ENCODE peak calls at places on chromosomes 7 and 10, in seven cellular contexts. One of them, this sample, is unnamed.

GRCh38 chr7:140672382-140673062 is at the start of gene ADCK2:
- DNase-seq in GM19239: peak
- DNase-seq in upper lobe of right lung: peak
- DNase-seq in BJ: no peak
- DNase-seq in IMR-90: no peak
- DNase-seq in NCI-H2081 treated with DMSO at 0.1 percent for 48 hours: no peak
- DNase-seq in NCI-H1105 treated with DMSO at 0.1 percent for 48 hours: peak
- DNase-seq in this sample: no peak

GRCh38 chr10:59512951-59513350 is 150.6 kb upstream of the FAM13C start:
- DNase-seq in NCI-H1105 treated with DMSO at 0.1 percent for 48 hours: no peak
- DNase-seq in NCI-H2081 treated with DMSO at 0.1 percent for 48 hours: no peak
- DNase-seq in BJ: no peak
- DNase-seq in upper lobe of right lung: no peak
- DNase-seq in GM19239: no peak
- DNase-seq in IMR-90: no peak
- DNase-seq in this sample: no peak

GRCh38 chr7:50151661-50152060 is 58.6 kb upstream of the ZPBP start:
- DNase-seq in NCI-H2081 treated with DMSO at 0.1 percent for 48 hours: no peak
- DNase-seq in GM19239: no peak
- DNase-seq in IMR-90: no peak
- DNase-seq in BJ: no peak
- DNase-seq in NCI-H1105 treated with DMSO at 0.1 percent for 48 hours: no peak
- DNase-seq in upper lobe of right lung: no peak
- DNase-seq in this sample: no peak

GRCh38 chr10:42551582-42552187 is 86.7 kb downstream of the ZNF33B start:
- DNase-seq in NCI-H1105 treated with DMSO at 0.1 percent for 48 hours: no peak
- DNase-seq in IMR-90: no peak
- DNase-seq in BJ: no peak
- DNase-seq in GM19239: no peak
- DNase-seq in NCI-H2081 treated with DMSO at 0.1 percent for 48 hours: no peak
- DNase-seq in upper lobe of right lung: no peak
- DNase-seq in this sample: no peak

GRCh38 chr10:86657011-86657395 is 2.7 kb downstream of the OPN4 start:
- DNase-seq in upper lobe of right lung: peak
- DNase-seq in GM19239: no peak
- DNase-seq in NCI-H2081 treated with DMSO at 0.1 percent for 48 hours: no peak
- DNase-seq in IMR-90: no peak
- DNase-seq in BJ: no peak
- DNase-seq in NCI-H1105 treated with DMSO at 0.1 percent for 48 hours: no peak
- DNase-seq in this sample: no peak

GRCh38 chr10:77393821-77394501 is 243.6 kb downstream of the KCNMA1 start:
- DNase-seq in upper lobe of right lung: no peak
- DNase-seq in IMR-90: no peak
- DNase-seq in NCI-H1105 treated with DMSO at 0.1 percent for 48 hours: no peak
- DNase-seq in NCI-H2081 treated with DMSO at 0.1 percent for 48 hours: no peak
- DNase-seq in BJ: no peak
- DNase-seq in GM19239: no peak
- DNase-seq in this sample: no peak

GRCh38 chr7:17307558-17307957 is 9.1 kb downstream of the AHR start:
- DNase-seq in GM19239: no peak
- DNase-seq in upper lobe of right lung: no peak
- DNase-seq in NCI-H2081 treated with DMSO at 0.1 percent for 48 hours: no peak
- DNase-seq in NCI-H1105 treated with DMSO at 0.1 percent for 48 hours: no peak
- DNase-seq in BJ: no peak
- DNase-seq in IMR-90: peak
- DNase-seq in this sample: no peak

GRCh38 chr10:103145860-103146466 is 47.1 kb downstream of the NT5C2 start:
- DNase-seq in BJ: peak
- DNase-seq in NCI-H2081 treated with DMSO at 0.1 percent for 48 hours: no peak
- DNase-seq in GM19239: no peak
- DNase-seq in NCI-H1105 treated with DMSO at 0.1 percent for 48 hours: peak
- DNase-seq in upper lobe of right lung: no peak
- DNase-seq in IMR-90: peak
- DNase-seq in this sample: no peak

GRCh38 chr7:46321556-46322205 is 400.6 kb upstream of the IGFBP3 start:
- DNase-seq in GM19239: no peak
- DNase-seq in IMR-90: peak
- DNase-seq in BJ: no peak
- DNase-seq in upper lobe of right lung: no peak
- DNase-seq in NCI-H2081 treated with DMSO at 0.1 percent for 48 hours: no peak
- DNase-seq in NCI-H1105 treated with DMSO at 0.1 percent for 48 hours: no peak
- DNase-seq in this sample: no peak

GRCh38 chr7:155526225-155526624 is 20.1 kb downstream of the CNPY1 start:
- DNase-seq in GM19239: no peak
- DNase-seq in upper lobe of right lung: peak
- DNase-seq in IMR-90: no peak
- DNase-seq in BJ: no peak
- DNase-seq in NCI-H2081 treated with DMSO at 0.1 percent for 48 hours: no peak
- DNase-seq in NCI-H1105 treated with DMSO at 0.1 percent for 48 hours: no peak
- DNase-seq in this sample: no peak

GRCh38 chr10:54843932-54844331 is 42.9 kb upstream of the PCDH15 start:
- DNase-seq in upper lobe of right lung: no peak
- DNase-seq in NCI-H1105 treated with DMSO at 0.1 percent for 48 hours: no peak
- DNase-seq in NCI-H2081 treated with DMSO at 0.1 percent for 48 hours: no peak
- DNase-seq in GM19239: no peak
- DNase-seq in BJ: no peak
- DNase-seq in IMR-90: no peak
- DNase-seq in this sample: no peak

GRCh38 chr10:30115391-30116253 is 56.2 kb upstream of the JCAD start:
- DNase-seq in BJ: no peak
- DNase-seq in IMR-90: peak
- DNase-seq in GM19239: no peak
- DNase-seq in NCI-H1105 treated with DMSO at 0.1 percent for 48 hours: no peak
- DNase-seq in upper lobe of right lung: no peak
- DNase-seq in NCI-H2081 treated with DMSO at 0.1 percent for 48 hours: no peak
- DNase-seq in this sample: no peak

GRCh38 chr7:80623465-80624252 is 14.8 kb upstream of the CD36 start:
- DNase-seq in GM19239: no peak
- DNase-seq in IMR-90: no peak
- DNase-seq in NCI-H2081 treated with DMSO at 0.1 percent for 48 hours: no peak
- DNase-seq in BJ: no peak
- DNase-seq in upper lobe of right lung: no peak
- DNase-seq in NCI-H1105 treated with DMSO at 0.1 percent for 48 hours: no peak
- DNase-seq in this sample: no peak

GRCh38 chr10:36148207-36148606 is 506.1 kb upstream of the FZD8 start:
- DNase-seq in BJ: no peak
- DNase-seq in NCI-H1105 treated with DMSO at 0.1 percent for 48 hours: no peak
- DNase-seq in NCI-H2081 treated with DMSO at 0.1 percent for 48 hours: no peak
- DNase-seq in IMR-90: peak
- DNase-seq in GM19239: no peak
- DNase-seq in upper lobe of right lung: no peak
- DNase-seq in this sample: no peak

GRCh38 chr7:37440738-37441404 is 7.8 kb downstream of the ELMO1 start:
- DNase-seq in BJ: no peak
- DNase-seq in NCI-H1105 treated with DMSO at 0.1 percent for 48 hours: no peak
- DNase-seq in IMR-90: no peak
- DNase-seq in upper lobe of right lung: no peak
- DNase-seq in NCI-H2081 treated with DMSO at 0.1 percent for 48 hours: no peak
- DNase-seq in GM19239: no peak
- DNase-seq in this sample: no peak

GRCh38 chr7:157021893-157022680 is 11.6 kb upstream of the MNX1 start:
- DNase-seq in NCI-H2081 treated with DMSO at 0.1 percent for 48 hours: no peak
- DNase-seq in IMR-90: no peak
- DNase-seq in upper lobe of right lung: peak
- DNase-seq in BJ: no peak
- DNase-seq in GM19239: no peak
- DNase-seq in NCI-H1105 treated with DMSO at 0.1 percent for 48 hours: no peak
- DNase-seq in this sample: no peak

GRCh38 chr10:15369642-15370211 is 1.4 kb downstream of the FAM171A1 start:
- DNase-seq in GM19239: no peak
- DNase-seq in NCI-H2081 treated with DMSO at 0.1 percent for 48 hours: no peak
- DNase-seq in NCI-H1105 treated with DMSO at 0.1 percent for 48 hours: no peak
- DNase-seq in BJ: no peak
- DNase-seq in IMR-90: no peak
- DNase-seq in upper lobe of right lung: no peak
- DNase-seq in this sample: no peak

GRCh38 chr7:4879401-4880081 is 4.0 kb downstream of the RADIL start:
- DNase-seq in upper lobe of right lung: no peak
- DNase-seq in BJ: no peak
- DNase-seq in GM19239: no peak
- DNase-seq in NCI-H2081 treated with DMSO at 0.1 percent for 48 hours: no peak
- DNase-seq in IMR-90: no peak
- DNase-seq in NCI-H1105 treated with DMSO at 0.1 percent for 48 hours: no peak
- DNase-seq in this sample: no peak